ENCODE peak calls at places on chromosomes 6 and 20, in five cellular contexts. One of them, this sample, is unnamed.

GRCh38 chr20:3980260-3981131 is 34.9 kb downstream of the RNF24 start:
- DNase-seq in AG10803: peak; percentile 58
- DNase-seq in left ventricle myocardium inferior: peak; percentile 22
- DNase-seq in colonic mucosa: no peak
- DNase-seq in psoas muscle: no peak
- DNase-seq in this sample: no peak

GRCh38 chr20:1423625-1424106 is 30.8 kb upstream of the FKBP1A start:
- DNase-seq in AG10803: peak; percentile 53
- DNase-seq in left ventricle myocardium inferior: no peak
- DNase-seq in colonic mucosa: peak; percentile 63
- DNase-seq in psoas muscle: no peak
- DNase-seq in this sample: no peak

GRCh38 chr20:41110930-41111577 is 26.3 kb upstream of the PLCG1 start:
- DNase-seq in AG10803: no peak
- DNase-seq in left ventricle myocardium inferior: no peak
- DNase-seq in colonic mucosa: no peak
- DNase-seq in psoas muscle: no peak
- DNase-seq in this sample: no peak

GRCh38 chr6:158060447-158061360 is 79.0 kb downstream of the SYNJ2 start:
- DNase-seq in AG10803: peak; percentile 97
- DNase-seq in left ventricle myocardium inferior: peak; percentile 81
- DNase-seq in colonic mucosa: peak; percentile 82
- DNase-seq in psoas muscle: peak; percentile 98
- DNase-seq in this sample: peak; percentile 59

GRCh38 chr6:2949121-2949520 is 22.2 kb downstream of the SERPINB6 start:
- DNase-seq in AG10803: no peak
- DNase-seq in left ventricle myocardium inferior: no peak
- DNase-seq in colonic mucosa: peak; percentile 7
- DNase-seq in psoas muscle: no peak
- DNase-seq in this sample: no peak

GRCh38 chr6:143872211-143872610 is 7.9 kb downstream of the ZC2HC1B start:
- DNase-seq in AG10803: no peak
- DNase-seq in left ventricle myocardium inferior: no peak
- DNase-seq in colonic mucosa: no peak
- DNase-seq in psoas muscle: no peak
- DNase-seq in this sample: no peak

GRCh38 chr20:22826306-22827230 is 208.5 kb upstream of the SSTR4 start:
- DNase-seq in AG10803: no peak
- DNase-seq in left ventricle myocardium inferior: no peak
- DNase-seq in colonic mucosa: no peak
- DNase-seq in psoas muscle: no peak
- DNase-seq in this sample: no peak

GRCh38 chr6:129637340-129638054 is 72.5 kb downstream of the ARHGAP18 start:
- DNase-seq in AG10803: no peak
- DNase-seq in left ventricle myocardium inferior: no peak
- DNase-seq in colonic mucosa: no peak
- DNase-seq in psoas muscle: no peak
- DNase-seq in this sample: no peak

GRCh38 chr6:296151-297122 is 4.2 kb downstream of the DUSP22 start:
- DNase-seq in AG10803: no peak
- DNase-seq in left ventricle myocardium inferior: no peak
- DNase-seq in colonic mucosa: no peak
- DNase-seq in psoas muscle: no peak
- DNase-seq in this sample: peak; percentile 68

GRCh38 chr6:39088331-39088730 is 26.7 kb downstream of the SAYSD1 start:
- DNase-seq in AG10803: peak; percentile 53
- DNase-seq in left ventricle myocardium inferior: peak; percentile 36
- DNase-seq in colonic mucosa: no peak
- DNase-seq in psoas muscle: no peak
- DNase-seq in this sample: no peak

GRCh38 chr6:153024401-153025017 is 22.0 kb upstream of the MTRF1L start:
- DNase-seq in AG10803: peak; percentile 50
- DNase-seq in left ventricle myocardium inferior: no peak
- DNase-seq in colonic mucosa: peak; percentile 42
- DNase-seq in psoas muscle: no peak
- DNase-seq in this sample: no peak

GRCh38 chr6:96212076-96212475 is 196.3 kb downstream of the FUT9 start:
- DNase-seq in AG10803: no peak
- DNase-seq in left ventricle myocardium inferior: no peak
- DNase-seq in colonic mucosa: no peak
- DNase-seq in psoas muscle: no peak
- DNase-seq in this sample: no peak

GRCh38 chr6:159508966-159509365 is 184.1 kb downstream of the SOD2 start:
- DNase-seq in AG10803: no peak
- DNase-seq in left ventricle myocardium inferior: no peak
- DNase-seq in colonic mucosa: no peak
- DNase-seq in psoas muscle: no peak
- DNase-seq in this sample: no peak

GRCh38 chr6:157653521-157653920 is 169.5 kb upstream of the SNX9 start:
- DNase-seq in AG10803: no peak
- DNase-seq in left ventricle myocardium inferior: no peak
- DNase-seq in colonic mucosa: no peak
- DNase-seq in psoas muscle: no peak
- DNase-seq in this sample: no peak

GRCh38 chr6:136738178-136739057 is 53.9 kb downstream of the MAP3K5 start:
- DNase-seq in AG10803: peak; percentile 36
- DNase-seq in left ventricle myocardium inferior: no peak
- DNase-seq in colonic mucosa: peak; percentile 61
- DNase-seq in psoas muscle: no peak
- DNase-seq in this sample: no peak

GRCh38 chr6:129521946-129522345 is 188.0 kb downstream of the ARHGAP18 start:
- DNase-seq in AG10803: no peak
- DNase-seq in left ventricle myocardium inferior: no peak
- DNase-seq in colonic mucosa: no peak
- DNase-seq in psoas muscle: no peak
- DNase-seq in this sample: no peak

GRCh38 chr6:158849899-158850806 is 31.0 kb upstream of the EZR start:
- DNase-seq in AG10803: peak; percentile 94
- DNase-seq in left ventricle myocardium inferior: no peak
- DNase-seq in colonic mucosa: peak; percentile 79
- DNase-seq in psoas muscle: no peak
- DNase-seq in this sample: no peak

GRCh38 chr20:10634683-10635411 is 39.0 kb downstream of the JAG1 start:
- DNase-seq in AG10803: peak; percentile 54
- DNase-seq in left ventricle myocardium inferior: no peak
- DNase-seq in colonic mucosa: no peak
- DNase-seq in psoas muscle: no peak
- DNase-seq in this sample: no peak

GRCh38 chr20:36030143-36030542 is 61.8 kb downstream of the CNBD2 start:
- DNase-seq in AG10803: no peak
- DNase-seq in left ventricle myocardium inferior: peak; percentile 53
- DNase-seq in colonic mucosa: no peak
- DNase-seq in psoas muscle: no peak
- DNase-seq in this sample: no peak

GRCh38 chr6:84912472-84913143 is 148.2 kb upstream of the TBX18 start:
- DNase-seq in AG10803: no peak
- DNase-seq in left ventricle myocardium inferior: no peak
- DNase-seq in colonic mucosa: no peak
- DNase-seq in psoas muscle: no peak
- DNase-seq in this sample: no peak

GRCh38 chr6:42021847-42022754 is 28.2 kb upstream of the TAF8 start:
- DNase-seq in AG10803: no peak
- DNase-seq in left ventricle myocardium inferior: no peak
- DNase-seq in colonic mucosa: no peak
- DNase-seq in psoas muscle: no peak
- DNase-seq in this sample: no peak

GRCh38 chr6:170293411-170293844 is 2.5 kb upstream of the DLL1 start:
- DNase-seq in AG10803: no peak
- DNase-seq in left ventricle myocardium inferior: no peak
- DNase-seq in colonic mucosa: no peak
- DNase-seq in psoas muscle: no peak
- DNase-seq in this sample: no peak

GRCh38 chr6:140380371-140381218 is 1006.1 kb upstream of the CITED2 start:
- DNase-seq in AG10803: peak; percentile 91
- DNase-seq in left ventricle myocardium inferior: no peak
- DNase-seq in colonic mucosa: no peak
- DNase-seq in psoas muscle: no peak
- DNase-seq in this sample: no peak

GRCh38 chr6:89941031-89941775 is 46.9 kb downstream of the GJA10 start:
- DNase-seq in AG10803: peak; percentile 34
- DNase-seq in left ventricle myocardium inferior: no peak
- DNase-seq in colonic mucosa: peak; percentile 36
- DNase-seq in psoas muscle: peak; percentile 67
- DNase-seq in this sample: peak; percentile 79

GRCh38 chr6:157126183-157127098 is 196.9 kb downstream of the TMEM242 start:
- DNase-seq in AG10803: no peak
- DNase-seq in left ventricle myocardium inferior: no peak
- DNase-seq in colonic mucosa: no peak
- DNase-seq in psoas muscle: no peak
- DNase-seq in this sample: no peak

GRCh38 chr20:63234693-63235398 is 859 bp upstream of the BIRC7 start:
- DNase-seq in AG10803: no peak
- DNase-seq in left ventricle myocardium inferior: no peak
- DNase-seq in colonic mucosa: no peak
- DNase-seq in psoas muscle: no peak
- DNase-seq in this sample: no peak

GRCh38 chr6:49949062-49949461 is 14.9 kb downstream of the DEFB114 start:
- DNase-seq in AG10803: no peak
- DNase-seq in left ventricle myocardium inferior: no peak
- DNase-seq in colonic mucosa: no peak
- DNase-seq in psoas muscle: no peak
- DNase-seq in this sample: no peak

GRCh38 chr6:15493437-15494168 is 169.2 kb downstream of the DTNBP1 start:
- DNase-seq in AG10803: peak; percentile 50
- DNase-seq in left ventricle myocardium inferior: no peak
- DNase-seq in colonic mucosa: no peak
- DNase-seq in psoas muscle: no peak
- DNase-seq in this sample: peak; percentile 17

GRCh38 chr6:21109421-21110178 is 484.0 kb upstream of the SOX4 start:
- DNase-seq in AG10803: peak; percentile 77
- DNase-seq in left ventricle myocardium inferior: no peak
- DNase-seq in colonic mucosa: no peak
- DNase-seq in psoas muscle: no peak
- DNase-seq in this sample: no peak

GRCh38 chr6:144123836-144124235 is 26.5 kb upstream of the STX11 start:
- DNase-seq in AG10803: no peak
- DNase-seq in left ventricle myocardium inferior: no peak
- DNase-seq in colonic mucosa: no peak
- DNase-seq in psoas muscle: no peak
- DNase-seq in this sample: no peak

GRCh38 chr20:15248618-15249395 is 911.4 kb upstream of the FLRT3 start:
- DNase-seq in AG10803: no peak
- DNase-seq in left ventricle myocardium inferior: no peak
- DNase-seq in colonic mucosa: no peak
- DNase-seq in psoas muscle: no peak
- DNase-seq in this sample: no peak

GRCh38 chr6:70371454-70372105 is 41.7 kb upstream of the FAM135A start:
- DNase-seq in AG10803: peak; percentile 68
- DNase-seq in left ventricle myocardium inferior: no peak
- DNase-seq in colonic mucosa: no peak
- DNase-seq in psoas muscle: no peak
- DNase-seq in this sample: no peak

GRCh38 chr6:122998403-122998965 is 2.4 kb downstream of the CLVS2 start:
- DNase-seq in AG10803: no peak
- DNase-seq in left ventricle myocardium inferior: no peak
- DNase-seq in colonic mucosa: no peak
- DNase-seq in psoas muscle: no peak
- DNase-seq in this sample: no peak

GRCh38 chr20:63854766-63855362 is 6.4 kb upstream of the ABHD16B start:
- DNase-seq in AG10803: no peak
- DNase-seq in left ventricle myocardium inferior: peak; percentile 81
- DNase-seq in colonic mucosa: no peak
- DNase-seq in psoas muscle: no peak
- DNase-seq in this sample: no peak

GRCh38 chr6:66173587-66173986 is 466.6 kb upstream of the EYS start:
- DNase-seq in AG10803: no peak
- DNase-seq in left ventricle myocardium inferior: no peak
- DNase-seq in colonic mucosa: no peak
- DNase-seq in psoas muscle: no peak
- DNase-seq in this sample: no peak

GRCh38 chr6:108541843-108542795 is 18.6 kb upstream of the FOXO3 start:
- DNase-seq in AG10803: peak; percentile 84
- DNase-seq in left ventricle myocardium inferior: peak; percentile 39
- DNase-seq in colonic mucosa: peak; percentile 75
- DNase-seq in psoas muscle: peak; percentile 83
- DNase-seq in this sample: peak; percentile 75
- H3K4me3 ChIP-seq in AG10803: no peak overlapping the region
- H3K4me3 ChIP-seq in left ventricle myocardium inferior: no peak overlapping the region
- H3K4me3 ChIP-seq in colonic mucosa: no peak overlapping the region
- H3K4me3 ChIP-seq in psoas muscle: peak overlapping the region; percentile 14
- H3K4me3 ChIP-seq in this sample: no peak overlapping the region

GRCh38 chr6:14326774-14327173 is 209.2 kb downstream of the CD83 start:
- DNase-seq in AG10803: no peak
- DNase-seq in left ventricle myocardium inferior: no peak
- DNase-seq in colonic mucosa: no peak
- DNase-seq in psoas muscle: no peak
- DNase-seq in this sample: no peak
- TF ChIP-seq CTCF in AG10803: no peak
- TF ChIP-seq CTCF in left ventricle myocardium inferior: no peak
- TF ChIP-seq CTCF in colonic mucosa: no peak
- TF ChIP-seq CTCF in psoas muscle: no peak
- TF ChIP-seq CTCF in this sample: no peak

GRCh38 chr20:53003420-53003819 is 31.3 kb downstream of the TSHZ2 start:
- DNase-seq in AG10803: peak; percentile 83
- DNase-seq in left ventricle myocardium inferior: no peak
- DNase-seq in colonic mucosa: no peak
- DNase-seq in psoas muscle: no peak
- DNase-seq in this sample: no peak
- H3K4me3 ChIP-seq in AG10803: no peak overlapping the region
- H3K4me3 ChIP-seq in left ventricle myocardium inferior: no peak overlapping the region
- H3K4me3 ChIP-seq in colonic mucosa: no peak overlapping the region
- H3K4me3 ChIP-seq in psoas muscle: no peak overlapping the region
- H3K4me3 ChIP-seq in this sample: no peak overlapping the region

DNA sequence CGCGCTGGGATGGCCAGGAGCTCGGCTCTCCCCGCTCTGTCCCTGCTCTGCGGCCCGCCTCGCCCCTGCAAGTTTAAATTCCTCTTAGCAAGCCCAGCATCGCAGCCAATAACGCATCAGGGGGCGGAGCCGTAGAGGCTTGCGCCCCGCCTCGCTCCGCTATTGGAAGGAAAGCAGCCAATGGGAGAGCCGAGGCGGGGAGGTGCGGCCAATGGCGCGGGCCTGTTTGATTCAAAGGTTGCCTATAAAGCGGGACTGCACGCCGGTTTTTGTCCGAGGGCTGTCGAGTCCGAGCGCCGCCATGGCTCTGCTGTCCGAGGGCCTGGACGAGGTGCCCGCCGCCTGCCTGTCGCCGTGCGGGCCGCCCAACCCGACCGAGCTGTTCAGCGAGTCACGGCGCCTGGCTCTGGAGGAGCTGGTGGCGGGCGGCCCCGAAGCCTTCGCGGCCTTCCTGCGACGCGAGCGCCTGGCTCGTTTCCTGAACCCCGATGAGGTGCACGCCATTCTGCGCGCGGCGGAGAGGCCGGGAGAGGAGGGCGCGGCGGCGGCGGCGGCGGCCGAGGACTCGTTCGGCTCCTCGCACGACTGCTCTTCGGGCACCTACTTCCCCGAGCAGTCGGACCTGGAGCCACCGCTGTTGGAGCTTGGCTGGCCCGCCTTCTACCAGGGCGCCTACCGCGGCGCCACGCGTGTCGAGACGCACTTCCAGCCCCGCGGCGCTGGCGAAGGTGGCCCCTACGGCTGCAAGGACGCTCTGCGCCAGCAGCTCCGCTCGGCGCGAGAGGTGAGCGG is at the start of gene FAM83D:
- DNase-seq in AG10803: peak; percentile 98
- DNase-seq in left ventricle myocardium inferior: peak; percentile 93
- DNase-seq in colonic mucosa: peak; percentile 96
- DNase-seq in psoas muscle: peak; percentile 94
- DNase-seq in this sample: peak; percentile 98
- TF ChIP-seq CTCF in AG10803: no peak
- TF ChIP-seq CTCF in left ventricle myocardium inferior: peak; percentile 7
- TF ChIP-seq CTCF in colonic mucosa: no peak
- TF ChIP-seq CTCF in psoas muscle: no peak
- TF ChIP-seq CTCF in this sample: no peak